ENCODE peak calls at places on chromosomes 4 and X, in eight cellular contexts. K, T, U, G, V, P, F and Y are unnamed samples.

GRCh38 chr4:128835498-128836222 is 26.2 kb downstream of the JADE1 start:
- DNase-seq in T (peak), F (no peak), P (no peak), U (no peak), K (no peak), V (no peak), G (no peak), Y (no peak)

GRCh38 chr4:86816463-86817107 is 32.6 kb downstream of the SLC10A6 start:
- DNase-seq in P (no peak), T (no peak), K (no peak), V (no peak), F (no peak), U (peak), G (no peak), Y (no peak)

GRCh38 chrX:149527705-149528104 is 13.1 kb upstream of the EOLA1 start:
- DNase-seq in P (no peak), F (no peak), V (peak), U (no peak), G (peak), K (no peak), T (no peak), Y (no peak)

GRCh38 chrX:23478056-23478455 is 143.4 kb downstream of the PTCHD1 start:
- DNase-seq in K (peak), G (no peak), P (no peak), V (no peak), U (no peak), F (no peak), T (no peak), Y (no peak)

GRCh38 chr4:152094851-152095700 is 334.3 kb upstream of the GATB start:
- DNase-seq in T (no peak), G (no peak), F (no peak), U (no peak), P (no peak), K (no peak), V (no peak), Y (no peak)

GRCh38 chr4:101349346-101350064 is 2.2 kb upstream of the PPP3CA start:
- DNase-seq in P (no peak), T (peak), F (no peak), K (peak), G (peak), V (no peak), U (peak), Y (peak)

GRCh38 chr4:81164623-81165416 is 50.2 kb downstream of the PRKG2 start:
- DNase-seq in V (no peak), F (no peak), K (no peak), U (no peak), T (no peak), G (peak), P (no peak), Y (no peak)

GRCh38 chrX:107542500-107542899 is 85.8 kb upstream of the PRPS1 start:
- DNase-seq in K (peak), F (no peak), P (no peak), G (peak), U (no peak), V (no peak), T (no peak), Y (no peak)

GRCh38 chr4:85967872-85968271 is 392.0 kb downstream of the MAPK10 start:
- DNase-seq in U (no peak), K (no peak), G (no peak), V (no peak), F (no peak), T (no peak), P (no peak), Y (no peak)

GRCh38 chr4:175916636-175917351 is 104.7 kb upstream of the GPM6A start:
- DNase-seq in V (no peak), F (no peak), K (no peak), U (no peak), P (no peak), G (no peak), T (no peak), Y (no peak)

GRCh38 chrX:110418220-110418856 is 59.7 kb downstream of the RTL9 start:
- DNase-seq in F (no peak), K (no peak), V (no peak), U (peak), P (no peak), T (peak), G (peak), Y (no peak)

GRCh38 chr4:53764761-53765490 is 173.6 kb upstream of the LNX1 start:
- DNase-seq in V (no peak), G (no peak), K (no peak), P (no peak), F (no peak), U (no peak), T (no peak), Y (no peak)